ENCODE peak calls at places on chromosomes 6 and 20, in nine cellular contexts. I is brain microvascular endothelial cell, Y is left ventricle myocardium inferior, V is ovary, C is HCT116, Q is HFF-Myc, E is hepatocyte, S is fibroblast of mammary gland, L is foreskin fibroblast. O is an unnamed sample.
A peak's percentile ranks its signal among the peaks of the same experiment; 100 is the strongest.

GRCh38 chr6:152380993-152381898 is 255.9 kb downstream of the SYNE1 start:
- DNase-seq in I (peak; percentile 96), Q (peak; percentile 94), L (peak; percentile 96), V (peak; percentile 79), Y (peak; percentile 71), E (peak; percentile 93), C (peak; percentile 73), S (peak; percentile 95), O (peak; percentile 83)

GRCh38 chr6:79269877-79270276 is 35.4 kb upstream of the HMGN3 start:
- DNase-seq in I (peak; percentile 98), V (no peak), Y (no peak), S (peak; percentile 79), L (peak; percentile 74), E (peak; percentile 49), C (no peak), Q (peak; percentile 12), O (no peak)

GRCh38 chr6:150720774-150721233 is 121.1 kb downstream of the PLEKHG1 start:
- DNase-seq in E (peak; percentile 74), L (no peak), V (no peak), I (peak; percentile 13), S (no peak), C (peak; percentile 73), Q (no peak), Y (no peak), O (peak; percentile 31)

GRCh38 chr6:142925575-142926110 is 19.3 kb downstream of the HIVEP2 start:
- DNase-seq in Q (no peak), E (peak; percentile 8), S (peak; percentile 91), V (no peak), I (peak; percentile 88), L (peak; percentile 35), C (no peak), Y (no peak), O (no peak)

GRCh38 chr6:106098383-106099234 is 12.5 kb downstream of the PRDM1 start:
- DNase-seq in V (peak; percentile 33), S (peak; percentile 86), L (peak; percentile 76), Y (no peak), I (peak; percentile 68), Q (no peak), C (peak; percentile 38), E (peak; percentile 66), O (no peak)

GRCh38 chr6:78526432-78526831 is 340.9 kb upstream of the IRAK1BP1 start:
- DNase-seq in Y (no peak), V (no peak), Q (no peak), I (no peak), C (no peak), L (no peak), S (no peak), E (peak; percentile 5), O (no peak)

GRCh38 chr6:104908031-104908430 is 48.3 kb upstream of the HACE1 start:
- DNase-seq in C (no peak), L (peak; percentile 9), E (no peak), V (no peak), Q (no peak), I (no peak), S (no peak), Y (no peak), O (no peak)

GRCh38 chr6:5706094-5707033 is 300.4 kb downstream of the NRN1 start:
- DNase-seq in L (peak; percentile 12), Y (no peak), V (no peak), S (no peak), I (no peak), Q (no peak), E (no peak), C (no peak), O (no peak)

GRCh38 chr6:150685860-150686259 is 86.2 kb downstream of the PLEKHG1 start:
- DNase-seq in S (peak; percentile 22), Y (no peak), E (peak; percentile 58), C (peak; percentile 39), V (no peak), Q (no peak), I (no peak), L (peak; percentile 8), O (no peak)

GRCh38 chr20:34996243-34996984 is 40.7 kb downstream of the MYH7B start:
- DNase-seq in I (no peak), S (no peak), V (no peak), E (no peak), L (no peak), Y (no peak), C (no peak), Q (no peak), O (no peak)

GRCh38 chr6:21349834-21350233 is 243.7 kb upstream of the SOX4 start:
- DNase-seq in Y (no peak), C (no peak), S (no peak), E (no peak), L (no peak), V (no peak), I (no peak), Q (no peak), O (no peak)

GRCh38 chr6:21350917-21351316 is 242.6 kb upstream of the SOX4 start:
- DNase-seq in I (no peak), S (no peak), C (no peak), Y (no peak), E (no peak), Q (no peak), L (no peak), V (no peak), O (no peak)

GRCh38 chr6:21352131-21352530 is 241.4 kb upstream of the SOX4 start:
- DNase-seq in Y (no peak), E (no peak), V (no peak), S (no peak), Q (no peak), L (no peak), C (no peak), I (no peak), O (no peak)

DNA sequence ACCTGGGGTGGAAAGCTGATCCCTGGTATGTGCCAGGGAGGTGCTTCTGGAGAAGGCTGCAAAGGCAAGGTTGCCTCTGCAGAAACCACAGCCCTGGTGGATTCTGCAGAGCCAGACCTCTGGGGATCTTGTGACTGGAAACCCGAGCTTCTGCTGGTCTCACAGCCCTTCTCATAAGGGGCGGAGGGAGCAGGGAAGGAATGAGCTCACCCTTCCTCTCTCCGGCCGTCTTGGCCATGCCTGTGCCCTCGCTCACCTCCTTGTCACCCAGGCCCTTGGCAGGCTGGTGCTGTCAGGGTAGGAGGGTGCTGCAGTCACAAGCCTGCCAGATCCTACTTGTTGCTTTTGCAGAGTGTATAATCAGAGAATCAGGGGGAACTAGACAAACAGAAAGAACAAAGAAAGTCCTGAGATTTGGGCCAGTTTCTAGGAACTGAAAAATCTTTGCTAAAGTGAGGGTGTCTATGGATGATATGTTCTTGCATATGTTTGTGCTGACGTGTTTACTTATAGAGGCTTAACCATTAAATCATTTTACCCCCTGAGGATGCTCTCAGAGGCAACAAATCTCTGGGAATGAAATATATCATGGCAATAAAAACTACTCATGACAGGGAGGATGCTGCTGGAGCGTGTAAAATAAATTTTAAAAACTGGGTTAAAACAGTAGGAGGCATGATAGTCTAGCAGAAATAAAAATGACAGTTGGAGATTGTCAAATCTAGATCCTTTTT is 244.9 kb upstream of the SOX4 start:
- DNase-seq in E (peak; percentile 53), C (no peak), Y (peak; percentile 21), I (peak; percentile 76), S (peak; percentile 67), Q (no peak), V (peak; percentile 25), L (peak; percentile 76), O (peak; percentile 72)
- H3K4me3 ChIP-seq in E (no peak overlapping the region), C (no peak overlapping the region), Y (no peak overlapping the region), I (no peak overlapping the region), S (no peak overlapping the region), Q (no peak overlapping the region), V (no peak overlapping the region), L (no peak overlapping the region), O (no peak overlapping the region)

GRCh38 chr6:69705954-69706353 is 90.9 kb downstream of the LMBRD1 start:
- DNase-seq in C (no peak), E (no peak), I (no peak), S (no peak), Q (no peak), V (no peak), Y (no peak), L (no peak), O (no peak)
- TF ChIP-seq CTCF in C (no peak), E (no peak), I (peak; percentile 7), S (no peak), Q (no peak), V (no peak), Y (no peak), L (no peak), O (no peak)

DNA sequence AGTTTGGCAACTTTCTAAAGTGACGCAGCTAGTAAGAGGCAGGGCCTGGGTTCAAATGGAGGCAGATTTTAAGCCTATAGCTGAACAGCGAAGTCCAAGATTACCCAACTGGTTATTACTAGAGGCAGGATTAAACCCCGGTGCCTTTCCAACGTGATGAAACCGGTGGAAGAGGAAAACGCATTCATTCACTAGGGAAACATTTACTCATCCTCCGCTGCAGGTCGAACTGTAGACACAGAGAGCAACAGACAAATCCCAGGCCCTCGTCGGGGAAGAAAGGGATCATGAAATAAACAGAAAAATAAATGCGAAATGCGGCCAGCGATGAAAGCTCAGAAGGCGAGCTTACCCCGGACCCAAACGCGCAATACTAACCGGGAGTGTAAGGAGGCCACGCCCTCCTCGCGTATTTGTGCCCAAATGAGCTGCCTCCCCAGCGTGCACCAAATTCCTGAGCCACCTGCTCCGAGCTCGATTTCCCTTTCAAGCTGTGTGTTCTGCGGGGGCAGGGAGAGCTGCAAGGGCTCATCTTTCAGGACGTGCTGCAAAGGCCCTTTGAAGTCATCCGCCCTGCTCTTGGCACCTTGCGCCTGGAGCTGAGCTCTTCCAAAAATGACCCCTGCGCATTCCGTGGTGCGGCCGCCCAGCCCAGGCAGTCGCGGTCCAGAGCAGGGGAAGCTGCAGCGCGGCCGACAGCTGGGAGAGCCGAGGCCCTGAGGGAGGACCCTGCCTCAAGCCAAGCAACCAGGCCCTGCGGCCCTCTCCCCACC is 46.9 kb downstream of the PDYN start:
- DNase-seq in I (no peak), E (peak; percentile 64), S (peak; percentile 39), Q (no peak), Y (peak; percentile 31), V (peak; percentile 58), C (no peak), L (peak; percentile 16), O (no peak)
- H3K4me3 ChIP-seq in I (no peak overlapping the region), E (no peak overlapping the region), S (no peak overlapping the region), Q (no peak overlapping the region), Y (peak overlapping the region; percentile 54), V (peak overlapping the region; percentile 14), C (no peak overlapping the region), L (no peak overlapping the region), O (peak overlapping the region; percentile 24)

GRCh38 chr6:29791162-29791561 is 36.5 kb upstream of the HLA-G start:
- DNase-seq in Y (no peak), I (no peak), C (no peak), V (no peak), E (no peak), S (no peak), Q (no peak), L (no peak), O (no peak)

GRCh38 chr6:29793036-29793356 is 34.6 kb upstream of the HLA-G start:
- DNase-seq in V (no peak), C (no peak), S (no peak), I (no peak), L (no peak), E (no peak), Q (no peak), Y (no peak), O (no peak)

GRCh38 chr6:29791786-29792122 is 35.9 kb upstream of the HLA-G start:
- DNase-seq in I (no peak), C (no peak), L (no peak), S (no peak), Y (no peak), Q (no peak), E (no peak), V (no peak), O (no peak)

GRCh38 chr6:29793796-29794195 is 33.8 kb upstream of the HLA-G start:
- DNase-seq in C (no peak), S (no peak), E (no peak), Y (no peak), Q (no peak), I (no peak), L (no peak), V (no peak), O (no peak)

GRCh38 chr6:29792123-29793035 is 35.2 kb upstream of the HLA-G start:
- DNase-seq in E (peak; percentile 59), Y (peak; percentile 77), S (peak; percentile 16), V (peak; percentile 49), I (no peak), Q (no peak), C (no peak), L (peak; percentile 50), O (no peak)
- TF ChIP-seq CTCF in E (peak; percentile 47), Y (peak; percentile 82), S (peak; percentile 43), V (peak; percentile 32), I (peak; percentile 67), Q (peak; percentile 43), C (no peak), L (peak; percentile 54), O (peak; percentile 12)

O was measured in retinal pigment epithelial cell.